ENCODE peak calls at places on chromosomes 7 and 10, in seven cellular contexts. O is fibroblast of the aortic adventitia, Y is WTC11, K is right lobe of liver, M is epithelial cell of proximal tubule, H is A549, E is endothelial cell. S is an unnamed sample.
A peak's percentile ranks its signal among the peaks of the same experiment; 100 is the strongest.

GRCh38 chr10:4688620-4689019 is 137.4 kb upstream of the AKR1E2 start:
- DNase-seq in O (no peak), Y (no peak), K (no peak), M (no peak), H (no peak), E (no peak), S (no peak)

GRCh38 chr10:92573091-92573797 is 649 bp downstream of the IDE start:
- DNase-seq in O (peak; percentile 59), Y (no peak), K (no peak), M (no peak), H (peak; percentile 54), E (peak; percentile 41), S (peak; percentile 29)

GRCh38 chr10:80461208-80462183 is 7.4 kb downstream of the TSPAN14 start:
- DNase-seq in O (peak; percentile 68), Y (no peak), K (no peak), M (no peak), H (no peak), E (no peak), S (no peak)

GRCh38 chr10:99429521-99430095 is 816 bp downstream of the GOT1 start:
- DNase-seq in O (no peak), Y (no peak), K (no peak), M (no peak), H (no peak), E (no peak), S (no peak)

GRCh38 chr7:111746950-111747349 is 184.7 kb upstream of the IMMP2L start:
- DNase-seq in O (no peak), Y (no peak), K (no peak), M (no peak), H (no peak), E (no peak), S (no peak)

GRCh38 chr7:150716368-150716767 is at the start of gene GIMAP1:
- DNase-seq in O (no peak), Y (no peak), K (no peak), M (no peak), H (no peak), E (no peak), S (no peak)

GRCh38 chr10:128337860-128338378 is 211.7 kb upstream of the MKI67 start:
- DNase-seq in O (no peak), Y (no peak), K (no peak), M (no peak), H (no peak), E (no peak), S (no peak)

GRCh38 chr10:34137955-34138354 is 677.1 kb downstream of the PARD3 start:
- DNase-seq in O (no peak), Y (no peak), K (no peak), M (no peak), H (peak; percentile 63), E (no peak), S (no peak)

GRCh38 chr7:124457841-124458240 is 307.8 kb downstream of the GPR37 start:
- DNase-seq in O (no peak), Y (no peak), K (no peak), M (peak; percentile 25), H (no peak), E (no peak), S (no peak)

GRCh38 chr10:119517235-119518141 is 25.0 kb downstream of the RGS10 start:
- DNase-seq in O (no peak), Y (no peak), K (no peak), M (no peak), H (no peak), E (no peak), S (peak; percentile 74)

GRCh38 chr7:117269895-117270294 is 53.0 kb downstream of the WNT2 start:
- DNase-seq in O (peak; percentile 89), Y (no peak), K (no peak), M (peak; percentile 36), H (peak; percentile 32), E (no peak), S (no peak)

GRCh38 chr7:25858562-25859411 is 293.2 kb upstream of the NFE2L3 start:
- DNase-seq in O (no peak), Y (peak; percentile 60), K (no peak), M (no peak), H (no peak), E (peak; percentile 34), S (no peak)

GRCh38 chr10:59099536-59099935 is 76.9 kb upstream of the PHYHIPL start:
- DNase-seq in O (no peak), Y (no peak), K (no peak), M (no peak), H (no peak), E (no peak), S (no peak)

GRCh38 chr7:156607332-156608175 is 33.0 kb upstream of the RNF32 start:
- DNase-seq in O (peak; percentile 11), Y (no peak), K (peak; percentile 60), M (no peak), H (no peak), E (no peak), S (peak; percentile 60)

GRCh38 chr7:5508698-5509097 is 85.1 kb upstream of the TNRC18 start:
- DNase-seq in O (peak; percentile 44), Y (no peak), K (no peak), M (no peak), H (no peak), E (no peak), S (no peak)

GRCh38 chr7:2459674-2460073 is 16.5 kb downstream of the GRIFIN start:
- DNase-seq in O (no peak), Y (no peak), K (no peak), M (no peak), H (no peak), E (no peak), S (no peak)

GRCh38 chr7:85516675-85517074 is 329.8 kb upstream of the SEMA3D start:
- DNase-seq in O (peak; percentile 11), Y (no peak), K (no peak), M (no peak), H (no peak), E (no peak), S (no peak)

GRCh38 chr7:135392701-135393100 is 117.2 kb downstream of the CNOT4 start:
- DNase-seq in O (no peak), Y (no peak), K (no peak), M (no peak), H (no peak), E (no peak), S (no peak)

GRCh38 chr10:15531927-15532722 is 161.0 kb upstream of the FAM171A1 start:
- DNase-seq in O (no peak), Y (no peak), K (no peak), M (no peak), H (no peak), E (no peak), S (no peak)

GRCh38 chr10:72846225-72846624 is 47.3 kb upstream of the OIT3 start:
- DNase-seq in O (peak; percentile 68), Y (no peak), K (no peak), M (peak; percentile 84), H (peak; percentile 64), E (no peak), S (no peak)

GRCh38 chr10:76282122-76283030 is 851.0 kb downstream of the LRMDA start:
- DNase-seq in O (peak; percentile 55), Y (no peak), K (no peak), M (peak; percentile 73), H (peak; percentile 5), E (no peak), S (no peak)

GRCh38 chr7:93558705-93559614 is 15.6 kb downstream of the CALCR start:
- DNase-seq in O (no peak), Y (no peak), K (no peak), M (peak; percentile 60), H (no peak), E (no peak), S (no peak)

GRCh38 chr7:136938476-136938875 is 70.0 kb downstream of the CHRM2 start:
- DNase-seq in O (no peak), Y (no peak), K (peak; percentile 57), M (no peak), H (no peak), E (no peak), S (no peak)

GRCh38 chr10:106555599-106555998 is 608.9 kb downstream of the SORCS1 start:
- DNase-seq in O (no peak), Y (peak; percentile 16), K (no peak), M (no peak), H (no peak), E (no peak), S (no peak)
- TF ChIP-seq CTCF in O (peak; percentile 3), Y (no peak), K (no peak), M (peak; percentile 23), H (no peak), E (no peak), S (no peak)

DNA sequence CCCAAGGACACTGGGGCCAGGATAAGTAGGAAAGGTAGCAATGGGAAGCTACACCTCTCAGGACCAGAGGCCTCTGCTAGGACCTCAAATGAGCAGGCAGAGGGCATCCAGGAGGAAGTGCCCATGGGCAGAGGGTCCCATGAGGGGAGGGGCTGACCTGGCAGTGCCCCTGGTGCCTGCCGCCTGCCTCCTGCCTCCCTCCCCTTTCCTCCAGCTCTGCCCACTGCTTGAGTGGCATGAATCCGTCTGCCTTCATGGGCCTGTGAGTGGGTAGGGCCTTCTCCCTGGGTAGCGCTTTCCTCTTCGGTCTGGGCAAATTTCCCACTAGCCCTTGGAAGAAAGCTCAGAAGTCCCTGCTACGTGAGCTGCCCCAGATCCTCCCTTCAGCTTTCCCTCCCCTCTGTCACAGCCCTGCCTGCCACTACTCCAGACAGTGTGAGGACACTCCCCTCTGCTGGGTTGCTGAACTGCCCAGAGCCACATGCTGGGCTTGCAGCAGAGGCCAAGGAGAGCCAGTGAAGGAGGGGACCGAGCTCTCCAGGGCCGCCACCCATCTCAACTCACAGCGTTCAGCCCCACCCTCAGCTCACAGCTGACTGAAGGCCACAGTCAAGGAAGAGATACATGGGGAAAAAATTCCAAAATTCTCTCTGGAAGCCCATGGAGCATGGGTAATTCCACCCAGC is 141.4 kb downstream of the ARHGAP22 start:
- DNase-seq in O (peak; percentile 58), Y (no peak), K (no peak), M (no peak), H (no peak), E (no peak), S (no peak)
- TF ChIP-seq CTCF in O (no peak), Y (no peak), K (no peak), M (no peak), H (no peak), E (no peak), S (no peak)

GRCh38 chr7:128027485-128027980 is 3.7 kb downstream of the LRRC4 start:
- DNase-seq in O (no peak), Y (no peak), K (no peak), M (no peak), H (no peak), E (no peak), S (no peak)
- TF ChIP-seq CTCF in O (no peak), Y (no peak), K (no peak), M (no peak), H (no peak), E (no peak), S (no peak)

GRCh38 chr10:52586710-52587109 is 185.9 kb downstream of the MBL2 start:
- DNase-seq in O (no peak), Y (no peak), K (no peak), M (no peak), H (no peak), E (no peak), S (no peak)

GRCh38 chr10:52578871-52579405 is 193.6 kb downstream of the MBL2 start:
- DNase-seq in O (peak; percentile 81), Y (no peak), K (no peak), M (no peak), H (no peak), E (peak; percentile 8), S (no peak)

DNA sequence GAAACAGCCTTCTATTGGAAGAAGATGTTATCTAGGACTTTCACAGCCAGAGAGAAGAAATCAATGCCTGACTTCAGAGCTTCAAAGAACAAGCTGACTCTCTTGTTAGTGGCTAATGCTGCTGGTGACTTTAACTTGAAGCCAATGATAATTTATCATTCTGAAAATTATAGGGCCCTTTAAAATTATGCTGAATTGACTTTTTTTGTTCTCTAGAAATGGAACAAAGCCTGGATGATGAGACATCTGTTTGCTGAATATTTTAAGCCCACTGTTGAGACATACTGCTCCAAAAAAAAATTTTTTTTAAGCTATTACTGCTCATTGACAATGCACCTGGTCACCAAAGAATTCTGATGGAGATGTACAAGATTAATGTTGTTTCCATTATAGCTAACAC is 189.2 kb downstream of the MBL2 start:
- DNase-seq in O (no peak), Y (no peak), K (no peak), M (no peak), H (no peak), E (no peak), S (no peak)
- TF ChIP-seq CTCF in O (no peak), Y (no peak), K (no peak), M (no peak), H (no peak), E (no peak), S (no peak)

S was measured in GM13977.